ENCODE peak calls at places on chromosomes 2 and 18, in nine cellular contexts. X is kidney, Z is right cardiac atrium, Y is tibial artery, D is A549, W is adipocyte, A is heart right ventricle, K is adrenal gland, B is SK-N-SH. Q is an unnamed sample.

GRCh38 chr2:86025229-86025820 is 80.4 kb downstream of the POLR1A start:
- DNase-seq in X (no peak), Z (no peak), Y (no peak), D (no peak), W (no peak), A (no peak), K (no peak), B (no peak), Q (no peak)

GRCh38 chr18:79344208-79344581 is 51.5 kb upstream of the NFATC1 start:
- DNase-seq in X (no peak), Z (no peak), Y (no peak), D (no peak), W (no peak), A (no peak), K (no peak), B (no peak), Q (no peak)

GRCh38 chr18:22309191-22309590 is 108.5 kb downstream of the CTAGE1 start:
- DNase-seq in X (no peak), Z (no peak), Y (no peak), D (no peak), W (peak; percentile 46), A (no peak), K (no peak), B (no peak), Q (peak; percentile 18)

GRCh38 chr2:201909348-201909747 is 103.0 kb downstream of the CDK15 start:
- DNase-seq in X (no peak), Z (no peak), Y (no peak), D (peak; percentile 5), W (peak; percentile 83), A (no peak), K (no peak), B (no peak), Q (no peak)

GRCh38 chr2:19675003-19675629 is 226.7 kb downstream of the TTC32 start:
- DNase-seq in X (no peak), Z (no peak), Y (no peak), D (no peak), W (no peak), A (no peak), K (no peak), B (peak; percentile 25), Q (no peak)

GRCh38 chr2:9201185-9201891 is 5.3 kb upstream of the ASAP2 start:
- DNase-seq in X (no peak), Z (no peak), Y (no peak), D (no peak), W (peak; percentile 71), A (no peak), K (no peak), B (no peak), Q (no peak)

GRCh38 chr2:74499269-74499939 is at the start of gene LBX2:
- DNase-seq in X (peak; percentile 81), Z (no peak), Y (no peak), D (no peak), W (peak; percentile 58), A (no peak), K (no peak), B (peak; percentile 57), Q (no peak)

GRCh38 chr2:221124542-221125235 is 447.4 kb downstream of the EPHA4 start:
- DNase-seq in X (no peak), Z (peak; percentile 40), Y (no peak), D (no peak), W (peak; percentile 6), A (peak; percentile 12), K (no peak), B (no peak), Q (no peak)

GRCh38 chr2:163778045-163778753 is 42.4 kb upstream of the FIGN start:
- DNase-seq in X (peak; percentile 55), Z (no peak), Y (no peak), D (peak; percentile 15), W (peak; percentile 61), A (no peak), K (no peak), B (no peak), Q (peak; percentile 8)

DNA sequence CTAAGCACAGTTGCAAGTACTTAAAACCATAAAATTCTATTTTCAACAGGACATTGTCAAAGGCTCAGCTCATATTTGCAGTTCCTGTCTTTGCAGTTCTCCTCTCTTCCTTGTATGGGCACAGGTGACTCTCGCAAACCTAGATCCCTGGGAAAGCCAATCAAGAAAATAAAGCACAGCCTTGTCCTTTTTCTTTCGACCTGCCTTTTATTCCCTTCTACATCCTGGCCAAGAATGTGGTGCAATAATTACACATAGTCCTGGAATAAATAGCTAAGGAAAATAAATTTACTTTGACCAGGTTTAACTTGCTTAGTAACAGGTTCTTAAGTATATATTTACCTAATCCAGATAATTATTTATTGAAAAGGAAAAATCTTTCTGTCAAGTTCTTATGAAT is 20.2 kb downstream of the ATG16L1 start:
- DNase-seq in X (no peak), Z (no peak), Y (no peak), D (no peak), W (no peak), A (no peak), K (no peak), B (no peak), Q (no peak)
- H3K4me1 ChIP-seq in X (no peaks in the 10 kb centered on the region), Z (no peaks in the 10 kb centered on the region), Y (no peaks in the 10 kb centered on the region), D (no peaks in the 10 kb centered on the region), W (no peaks in the 10 kb centered on the region), A (no peaks in the 10 kb centered on the region), K (no peaks in the 10 kb centered on the region), B (no peaks in the 10 kb centered on the region), Q (no peaks in the 10 kb centered on the region)

DNA sequence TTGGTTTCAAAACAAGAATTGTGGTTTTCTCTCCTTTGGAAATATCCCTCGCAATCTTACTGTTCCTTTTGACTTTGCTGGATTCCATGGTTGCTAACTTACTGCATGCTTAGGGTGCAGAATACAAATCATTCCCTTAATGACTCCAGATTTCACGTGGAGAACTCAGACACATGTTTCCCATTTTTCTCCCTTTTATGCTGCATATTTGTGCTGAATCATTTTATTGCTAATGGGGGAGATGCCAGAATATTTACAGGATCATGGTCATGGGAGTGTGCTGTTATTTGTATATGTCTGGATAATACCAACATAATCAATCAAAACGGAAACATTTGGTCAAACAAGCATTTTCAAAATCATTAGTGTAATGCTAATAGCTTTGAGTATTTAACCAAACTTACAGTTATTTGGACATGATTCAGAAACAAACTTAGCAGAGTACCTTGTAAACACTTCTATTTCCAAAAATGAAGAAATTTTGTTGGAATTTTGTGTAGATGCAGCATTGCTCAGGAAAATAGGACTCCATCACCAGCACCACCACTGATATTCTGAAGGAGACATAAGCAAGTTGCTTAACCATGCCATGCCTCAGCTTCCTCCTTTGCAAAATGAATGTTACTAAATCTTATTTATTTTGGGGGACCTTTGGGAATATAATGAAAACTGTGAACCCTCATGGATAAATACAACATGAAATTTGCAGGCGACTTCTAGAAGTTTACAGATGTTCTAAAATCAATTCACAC is 122.5 kb upstream of the RND3 start:
- DNase-seq in X (no peak), Z (no peak), Y (no peak), D (no peak), W (peak; percentile 72), A (no peak), K (no peak), B (no peak), Q (no peak)
- H3K4me1 ChIP-seq in X (no peaks in the 10 kb centered on the region), Z (peaks cover 2% of the 10 kb centered on the region), Y (no peaks in the 10 kb centered on the region), D (peaks cover 28% of the 10 kb centered on the region), W (peaks cover 48% of the 10 kb centered on the region), A (no peaks in the 10 kb centered on the region), K (peaks cover 7% of the 10 kb centered on the region), B (peaks cover 6% of the 10 kb centered on the region), Q (peaks cover 20% of the 10 kb centered on the region)

GRCh38 chr18:36580266-36580665 is 248.5 kb downstream of the TPGS2 start:
- DNase-seq in X (no peak), Z (peak; percentile 70), Y (peak; percentile 80), D (no peak), W (peak; percentile 39), A (no peak), K (peak; percentile 36), B (no peak), Q (no peak)

GRCh38 chr18:36580874-36581750 is 247.7 kb downstream of the TPGS2 start:
- DNase-seq in X (no peak), Z (no peak), Y (peak; percentile 60), D (no peak), W (peak; percentile 71), A (no peak), K (no peak), B (peak; percentile 45), Q (no peak)

GRCh38 chr18:36579311-36579710 is 249.5 kb downstream of the TPGS2 start:
- DNase-seq in X (no peak), Z (no peak), Y (no peak), D (no peak), W (peak; percentile 4), A (no peak), K (no peak), B (no peak), Q (no peak)

GRCh38 chr18:36576339-36576738 is 252.5 kb downstream of the TPGS2 start:
- DNase-seq in X (no peak), Z (no peak), Y (no peak), D (no peak), W (no peak), A (no peak), K (no peak), B (no peak), Q (no peak)

DNA sequence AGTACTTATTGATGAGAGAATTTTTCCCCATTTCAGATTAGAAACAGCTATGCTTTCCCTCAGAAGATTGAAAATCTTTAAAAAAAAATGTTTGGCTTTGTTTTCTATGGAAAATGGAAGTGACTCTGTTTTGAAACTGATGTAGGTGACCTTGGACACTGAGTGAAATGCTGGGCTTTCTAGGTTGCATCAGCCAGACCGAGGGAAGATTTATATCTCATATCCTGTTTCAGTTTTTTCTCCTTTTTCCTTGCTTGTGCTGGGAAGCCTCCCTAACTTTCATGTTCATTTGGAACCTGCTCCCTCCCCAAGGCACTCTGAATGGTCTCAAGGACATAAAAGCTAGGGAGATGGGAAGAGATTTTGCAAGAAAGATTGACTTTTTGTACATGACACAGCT is 249.9 kb downstream of the TPGS2 start:
- DNase-seq in X (no peak), Z (no peak), Y (no peak), D (no peak), W (peak; percentile 71), A (no peak), K (peak; percentile 51), B (peak; percentile 30), Q (no peak)
- H3K4me1 ChIP-seq in X (no peaks in the 10 kb centered on the region), Z (no peaks in the 10 kb centered on the region), Y (peaks cover 14% of the 10 kb centered on the region), D (no peaks in the 10 kb centered on the region), W (peaks cover 38% of the 10 kb centered on the region), A (peaks cover 16% of the 10 kb centered on the region), K (peaks cover 35% of the 10 kb centered on the region), B (peaks cover 24% of the 10 kb centered on the region), Q (no peaks in the 10 kb centered on the region)

GRCh38 chr2:207165121-207166038 is at the start of gene KLF7:
- DNase-seq in X (peak; percentile 87), Z (peak; percentile 78), Y (peak; percentile 43), D (no peak), W (peak; percentile 71), A (peak; percentile 51), K (peak; percentile 55), B (peak; percentile 35), Q (peak; percentile 56)

GRCh38 chr2:207166039-207166348 is 246 bp upstream of the KLF7 start:
- DNase-seq in X (peak; percentile 100), Z (peak; percentile 99), Y (peak; percentile 99), D (peak; percentile 94), W (peak; percentile 100), A (peak; percentile 99), K (peak; percentile 100), B (peak; percentile 94), Q (peak; percentile 99)

GRCh38 chr2:207163053-207163814 is 2.5 kb downstream of the KLF7 start:
- DNase-seq in X (peak; percentile 61), Z (peak; percentile 68), Y (peak; percentile 56), D (peak; percentile 51), W (peak; percentile 91), A (no peak), K (peak; percentile 39), B (no peak), Q (peak; percentile 73)

GRCh38 chr2:207162319-207162718 is 3.4 kb downstream of the KLF7 start:
- DNase-seq in X (no peak), Z (no peak), Y (no peak), D (no peak), W (peak; percentile 25), A (no peak), K (no peak), B (no peak), Q (no peak)

GRCh38 chr2:207163815-207164747 is 1.7 kb downstream of the KLF7 start:
- DNase-seq in X (peak; percentile 83), Z (peak; percentile 86), Y (peak; percentile 79), D (peak; percentile 21), W (peak; percentile 65), A (peak; percentile 61), K (peak; percentile 64), B (no peak), Q (peak; percentile 40)
- H3K4me1 ChIP-seq in X (peaks cover 8% of the 10 kb centered on the region), Z (peaks cover 8% of the 10 kb centered on the region), Y (peaks cover 27% of the 10 kb centered on the region), D (peaks cover 48% of the 10 kb centered on the region), W (peaks cover 62% of the 10 kb centered on the region), A (peaks cover 52% of the 10 kb centered on the region), K (peaks cover 51% of the 10 kb centered on the region), B (peaks cover 41% of the 10 kb centered on the region), Q (peaks cover 20% of the 10 kb centered on the region)